ENCODE peak calls at places on chromosomes 6 and 20, in four cellular contexts. K is prostate gland; D is CD8-positive, alpha-beta T cell; S is neural crest cell. L is an unnamed sample.

GRCh38 chr6:10995114-10995707 is 48.9 kb downstream of the ELOVL2 start:
- DNase-seq in K (no peak), S (no peak), D (no peak), L (no peak)

GRCh38 chr6:142856857-142857608 is 87.9 kb downstream of the HIVEP2 start:
- DNase-seq in S (no peak), D (peak), K (no peak), L (no peak)

GRCh38 chr6:100454571-100455229 is 10.0 kb downstream of the SIM1 start:
- DNase-seq in S (no peak), K (no peak), D (no peak), L (no peak)

GRCh38 chr6:42333622-42334021 is 116.0 kb upstream of the MRPS10 start:
- DNase-seq in K (no peak), S (no peak), D (no peak), L (no peak)

GRCh38 chr6:141587482-141588266 is 545.1 kb upstream of the GJE1 start:
- DNase-seq in S (no peak), D (no peak), K (no peak), L (no peak)

GRCh38 chr6:49646130-49646824 is 9.6 kb upstream of the RHAG start:
- DNase-seq in K (no peak), D (no peak), S (no peak), L (no peak)

GRCh38 chr6:1267790-1268762 is 43.8 kb upstream of the FOXQ1 start:
- DNase-seq in S (no peak), K (no peak), D (no peak), L (no peak)

GRCh38 chr6:37127961-37128862 is 41.7 kb upstream of the PIM1 start:
- DNase-seq in D (no peak), S (no peak), K (no peak), L (no peak)

GRCh38 chr6:20875369-20875963 is 341.2 kb downstream of the CDKAL1 start:
- DNase-seq in K (peak), S (peak), D (no peak), L (no peak)
- TF ChIP-seq CTCF in K (no peak), S (peak), D (no peak), L (no peak)

DNA sequence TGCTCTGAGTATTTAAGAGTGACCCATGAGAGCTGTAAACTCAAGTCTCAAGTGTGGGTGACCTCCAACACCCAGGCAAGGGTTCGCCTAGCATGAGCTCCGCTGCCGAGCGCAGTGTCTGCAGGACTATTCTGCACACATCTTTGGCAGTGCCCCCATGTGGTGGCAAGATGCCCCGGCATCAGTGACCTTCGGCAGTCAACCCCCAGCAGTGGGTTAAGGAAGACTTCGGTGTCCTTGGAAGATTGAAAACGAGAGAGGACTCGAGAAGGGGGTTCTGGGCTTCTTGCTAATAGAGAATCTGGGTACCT is 43.1 kb downstream of the RBM38 start:
- DNase-seq in S (no peak), D (no peak), K (no peak), L (no peak)
- TF ChIP-seq CTCF in S (no peak), D (no peak), K (no peak), L (no peak)

DNA sequence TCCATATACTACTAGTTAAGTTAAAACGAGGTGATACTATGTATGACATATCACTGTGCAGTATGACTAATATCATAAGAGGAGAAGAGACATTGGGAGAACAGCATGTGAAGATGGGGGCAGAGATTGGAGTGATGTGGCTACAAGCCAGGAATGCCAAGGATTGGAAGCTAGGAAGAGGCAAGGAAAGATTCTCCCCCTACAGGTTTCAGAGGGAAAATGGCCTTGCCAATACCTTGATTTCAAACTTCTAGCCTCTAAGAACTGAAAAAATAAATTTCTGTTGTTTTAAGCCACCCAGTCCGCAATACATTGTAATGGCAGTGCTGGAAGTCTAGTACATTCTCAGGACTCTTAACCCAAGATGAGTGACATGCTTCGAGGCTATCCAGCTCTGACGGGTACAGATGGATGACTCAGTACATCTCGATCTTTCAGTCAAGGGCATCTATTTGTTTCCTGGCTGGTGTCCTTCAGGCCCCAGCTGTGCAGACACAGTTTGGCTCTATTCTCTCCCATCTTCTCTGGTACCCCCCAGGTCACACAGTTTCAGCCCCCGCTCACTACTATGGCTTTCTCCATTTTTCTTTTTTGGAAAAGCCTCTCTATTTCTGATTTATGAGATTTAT is 55.5 kb upstream of the THEMIS start:
- DNase-seq in D (no peak), K (no peak), S (no peak), L (no peak)
- TF ChIP-seq CTCF in D (no peak), K (no peak), S (peak), L (no peak)

GRCh38 chr20:23021541-23021940 is 13.6 kb upstream of the SSTR4 start:
- DNase-seq in S (no peak), D (no peak), K (no peak), L (no peak)
- TF ChIP-seq CTCF in S (no peak), D (no peak), K (no peak), L (no peak)

DNA sequence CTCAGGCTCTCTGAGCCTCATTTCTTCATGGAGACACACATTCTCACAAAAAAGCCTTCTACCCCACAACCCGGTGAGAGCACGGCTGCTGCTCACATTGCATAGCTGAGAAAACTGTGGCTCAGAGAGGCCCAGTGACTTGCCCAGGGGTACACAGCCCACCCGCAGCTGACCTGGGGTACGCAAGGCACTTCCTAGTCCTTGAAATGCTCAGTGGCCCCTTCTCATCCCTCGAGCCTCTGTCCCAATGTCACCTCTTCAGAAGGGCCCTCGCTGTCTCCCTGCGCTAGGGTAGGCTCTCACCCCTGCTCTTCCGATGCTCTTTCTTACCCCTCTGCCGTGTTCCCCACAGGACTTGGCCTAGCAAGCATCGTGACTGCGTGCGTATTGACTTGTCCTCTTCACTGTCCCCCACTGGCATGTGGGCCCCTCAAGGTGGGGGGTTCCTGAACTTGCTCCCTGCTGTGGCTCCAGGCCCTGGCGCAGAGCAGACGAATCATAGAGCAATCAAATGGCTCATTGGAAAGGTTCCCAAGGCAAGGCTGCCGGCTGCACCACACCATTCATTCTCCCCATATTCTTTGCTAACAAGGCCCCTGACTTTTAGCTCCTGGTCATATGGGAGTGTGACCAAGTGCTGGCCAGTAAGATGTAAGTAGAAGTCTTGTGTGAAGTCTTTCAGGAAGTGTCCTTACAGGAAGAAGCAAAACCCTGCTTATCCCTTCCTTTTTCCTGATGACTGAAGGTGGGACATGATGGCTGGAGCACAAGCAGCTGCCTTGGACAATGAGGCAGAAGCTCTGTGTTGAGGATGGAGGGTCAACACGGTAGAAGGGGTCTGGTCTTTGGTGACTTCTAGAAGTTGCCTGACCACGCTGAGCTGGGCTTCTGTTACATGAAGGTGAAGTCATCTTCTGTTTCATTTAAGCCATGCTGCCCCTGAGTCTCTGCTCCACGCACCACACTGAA is 22.7 kb downstream of the PCK1 start:
- DNase-seq in D (no peak), S (no peak), K (no peak), L (no peak)
- TF ChIP-seq CTCF in D (no peak), S (no peak), K (no peak), L (no peak)